ENCODE peak calls at places on chromosomes 3 and 15, in six cellular contexts. T is hepatocyte, H is K562, B is HepG2, D is GM23338, U is IMR-90. A is an unnamed sample.

GRCh38 chr15:46576611-46577010 is 941.8 kb downstream of the SQOR start:
- DNase-seq in U (no peak), B (no peak), T (peak), D (no peak), H (no peak), A (no peak)

GRCh38 chr3:141926929-141927328 is 50.5 kb downstream of the ATP1B3 start:
- DNase-seq in H (no peak), U (no peak), T (no peak), B (no peak), D (no peak), A (no peak)

GRCh38 chr15:52329150-52329549 is 33.5 kb upstream of the MYO5C start:
- DNase-seq in B (no peak), D (no peak), T (no peak), U (no peak), H (no peak), A (no peak)

GRCh38 chr15:80068578-80068977 is 9.1 kb downstream of the ZFAND6 start:
- DNase-seq in B (no peak), H (no peak), D (no peak), T (no peak), U (peak), A (no peak)

GRCh38 chr15:45333550-45333949 is 44.8 kb downstream of the GATM start:
- DNase-seq in T (peak), B (peak), D (no peak), H (no peak), U (peak), A (no peak)

GRCh38 chr15:80343610-80344009 is 60.6 kb upstream of the ARNT2 start:
- DNase-seq in D (no peak), U (peak), T (peak), B (no peak), H (no peak), A (no peak)

GRCh38 chr3:172057059-172057458 is 17.7 kb downstream of the FNDC3B start:
- DNase-seq in U (no peak), D (no peak), B (no peak), H (no peak), T (no peak), A (no peak)

GRCh38 chr3:31917303-31917903 is 63.7 kb downstream of the OSBPL10 start:
- DNase-seq in D (peak), U (no peak), H (no peak), B (no peak), T (no peak), A (peak)

GRCh38 chr3:73009750-73010149 is 13.1 kb downstream of the PPP4R2 start:
- DNase-seq in H (no peak), D (no peak), B (no peak), T (no peak), U (no peak), A (no peak)

GRCh38 chr3:17639257-17639656 is 103.2 kb downstream of the TBC1D5 start:
- DNase-seq in H (no peak), D (no peak), T (no peak), B (no peak), U (peak), A (no peak)

GRCh38 chr3:13647314-13648059 is 98.6 kb downstream of the FBLN2 start:
- DNase-seq in U (peak), H (peak), T (no peak), D (no peak), B (no peak), A (no peak)

GRCh38 chr3:10194328-10195071 is 29.8 kb downstream of the IRAK2 start:
- DNase-seq in T (no peak), B (no peak), H (peak), D (no peak), U (no peak), A (no peak)

GRCh38 chr15:77607894-77608261 is 24.8 kb downstream of the LINGO1 start:
- DNase-seq in H (no peak), U (no peak), B (no peak), T (no peak), D (no peak), A (no peak)

GRCh38 chr3:101995371-101996046 is 146.2 kb downstream of the NFKBIZ start:
- DNase-seq in H (no peak), U (peak), T (no peak), B (no peak), D (no peak), A (no peak)

GRCh38 chr3:105513886-105514285 is 147.2 kb downstream of the ALCAM start:
- DNase-seq in H (no peak), U (no peak), T (no peak), B (no peak), D (no peak), A (no peak)

GRCh38 chr3:32257042-32257441 is 18.6 kb downstream of the CMTM8 start:
- DNase-seq in T (no peak), U (no peak), D (no peak), H (no peak), B (no peak), A (no peak)

GRCh38 chr3:178117641-178118040 is 418.6 kb upstream of the KCNMB2 start:
- DNase-seq in U (peak), D (no peak), B (no peak), H (no peak), T (no peak), A (no peak)

GRCh38 chr3:52518723-52519444 is 14.8 kb downstream of the NT5DC2 start:
- DNase-seq in D (peak), T (no peak), B (no peak), U (no peak), H (peak), A (no peak)

GRCh38 chr3:50632450-50632849 is 15.5 kb downstream of the MAPKAPK3 start:
- DNase-seq in H (no peak), T (no peak), U (no peak), B (no peak), D (no peak), A (no peak)

GRCh38 chr3:195815169-195815771 is 3.5 kb upstream of the MUC4 start:
- DNase-seq in D (no peak), U (peak), B (peak), H (peak), T (peak), A (no peak)

GRCh38 chr15:56587686-56588085 is 122.7 kb upstream of the MNS1 start:
- DNase-seq in H (no peak), D (no peak), U (peak), T (no peak), B (no peak), A (no peak)

GRCh38 chr3:186930143-186930638 is at the start of gene ST6GAL1:
- DNase-seq in H (peak), T (peak), B (peak), D (peak), U (peak), A (peak)

GRCh38 chr3:47444103-47444502 is 31.6 kb downstream of the SCAP start:
- DNase-seq in H (no peak), D (no peak), U (peak), T (no peak), B (no peak), A (no peak)

GRCh38 chr3:134618473-134618860 is 32.4 kb downstream of the KY start:
- DNase-seq in U (no peak), H (no peak), B (no peak), T (no peak), D (no peak), A (no peak)

GRCh38 chr3:158950131-158950901 is 148.5 kb downstream of the MFSD1 start:
- DNase-seq in U (no peak), T (no peak), B (no peak), H (no peak), D (no peak), A (no peak)

GRCh38 chr3:62084558-62084957 is 288.8 kb downstream of the FEZF2 start:
- DNase-seq in D (no peak), T (no peak), H (no peak), U (peak), B (no peak), A (no peak)

DNA sequence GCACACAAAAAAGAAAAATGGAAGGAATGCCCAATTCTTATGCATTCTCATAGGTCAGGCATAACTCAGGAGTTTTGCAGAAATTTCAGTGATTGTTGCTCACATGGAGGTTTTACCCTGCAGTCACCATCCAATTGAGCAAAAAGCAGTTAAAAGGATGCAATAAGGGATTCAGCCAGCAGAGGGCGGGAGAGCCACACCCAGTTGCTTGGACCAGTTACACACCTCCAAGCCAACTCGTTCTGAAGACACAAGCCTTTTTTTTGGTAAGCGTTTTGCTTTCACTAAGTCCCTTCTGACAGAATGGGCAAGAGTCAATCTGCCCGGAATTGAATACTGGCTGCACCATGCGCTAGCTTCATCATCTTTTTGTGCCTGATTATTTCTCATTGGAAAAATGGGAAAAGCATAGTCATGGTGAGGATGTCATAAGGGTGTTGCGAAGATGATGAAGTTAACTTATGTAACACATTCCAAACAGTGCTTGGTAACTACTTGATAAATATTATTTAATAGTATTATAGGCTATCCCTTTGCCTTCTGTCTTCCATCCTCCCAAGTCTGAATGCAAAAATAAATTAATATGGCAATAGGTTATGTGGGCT is 154.4 kb upstream of the SGO1 start:
- DNase-seq in D (peak), B (peak), T (peak), H (peak), U (peak), A (peak)
- H2AFZ ChIP-seq in D (no peak), B (no peak), T (no peak), H (peak), U (no peak), A (no peak)

GRCh38 chr3:196979545-196979944 is 10.9 kb upstream of the PIGZ start:
- DNase-seq in T (peak), U (peak), H (no peak), D (no peak), B (no peak), A (no peak)
- H2AFZ ChIP-seq in T (no peak), U (no peak), H (peak), D (peak), B (no peak), A (no peak)

DNA sequence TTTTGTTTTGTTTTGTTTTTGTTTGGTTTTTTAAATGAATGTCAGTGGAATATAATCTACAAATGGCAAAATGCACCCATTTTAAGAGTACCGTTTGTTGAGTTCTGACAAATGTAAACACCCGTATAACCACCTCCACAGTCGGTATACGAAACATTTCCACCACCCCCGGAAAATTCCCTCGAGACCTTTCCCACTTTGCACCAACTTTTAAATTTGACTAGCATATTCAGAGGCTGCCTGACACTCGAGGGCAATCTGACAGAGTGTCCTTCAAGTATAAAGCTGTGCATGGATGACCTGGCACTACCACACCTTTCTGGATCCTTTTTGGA is 629 bp upstream of the ARHGEF3 start:
- DNase-seq in D (no peak), U (no peak), T (no peak), H (no peak), B (no peak), A (no peak)
- H2AFZ ChIP-seq in D (no peak), U (no peak), T (peak), H (peak), B (no peak), A (peak)

GRCh38 chr3:60886518-60886917 is 364.7 kb downstream of the FHIT start:
- DNase-seq in B (no peak), H (no peak), D (peak), T (no peak), U (no peak), A (no peak)
- H2AFZ ChIP-seq in B (no peak), H (no peak), D (no peak), T (no peak), U (no peak), A (no peak)

GRCh38 chr3:38453075-38453913 is at the start of gene ACVR2B:
- DNase-seq in B (peak), D (peak), T (peak), U (peak), H (peak), A (peak)

GRCh38 chr3:38454179-38454883 is 641 bp downstream of the ACVR2B start:
- DNase-seq in D (peak), B (no peak), U (peak), H (peak), T (peak), A (peak)

GRCh38 chr3:38454884-38455638 is 1.4 kb downstream of the ACVR2B start:
- DNase-seq in T (peak), D (peak), U (peak), B (peak), H (peak), A (peak)

GRCh38 chr3:38455639-38456430 is 2.1 kb downstream of the ACVR2B start:
- DNase-seq in D (peak), U (peak), B (no peak), T (no peak), H (no peak), A (no peak)

DNA sequence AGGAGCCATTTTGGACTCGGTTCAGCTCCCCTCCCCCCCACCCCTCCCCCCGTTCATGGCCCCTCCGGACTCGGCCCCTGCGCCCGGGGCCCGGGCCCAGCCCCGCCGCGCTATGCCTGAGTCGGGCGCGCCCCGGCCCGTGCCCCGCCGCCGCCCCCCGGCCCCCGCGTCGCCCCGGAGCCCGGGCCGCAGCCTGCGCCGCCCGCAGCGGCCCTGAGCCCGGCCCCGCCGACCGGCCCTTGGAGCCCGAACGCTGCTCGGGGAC is 156 bp downstream of the ACVR2B start:
- DNase-seq in B (no peak), D (no peak), H (no peak), T (no peak), U (no peak), A (no peak)
- H2AFZ ChIP-seq in B (no peak), D (no peak), H (peak), T (peak), U (peak), A (no peak)

DNA sequence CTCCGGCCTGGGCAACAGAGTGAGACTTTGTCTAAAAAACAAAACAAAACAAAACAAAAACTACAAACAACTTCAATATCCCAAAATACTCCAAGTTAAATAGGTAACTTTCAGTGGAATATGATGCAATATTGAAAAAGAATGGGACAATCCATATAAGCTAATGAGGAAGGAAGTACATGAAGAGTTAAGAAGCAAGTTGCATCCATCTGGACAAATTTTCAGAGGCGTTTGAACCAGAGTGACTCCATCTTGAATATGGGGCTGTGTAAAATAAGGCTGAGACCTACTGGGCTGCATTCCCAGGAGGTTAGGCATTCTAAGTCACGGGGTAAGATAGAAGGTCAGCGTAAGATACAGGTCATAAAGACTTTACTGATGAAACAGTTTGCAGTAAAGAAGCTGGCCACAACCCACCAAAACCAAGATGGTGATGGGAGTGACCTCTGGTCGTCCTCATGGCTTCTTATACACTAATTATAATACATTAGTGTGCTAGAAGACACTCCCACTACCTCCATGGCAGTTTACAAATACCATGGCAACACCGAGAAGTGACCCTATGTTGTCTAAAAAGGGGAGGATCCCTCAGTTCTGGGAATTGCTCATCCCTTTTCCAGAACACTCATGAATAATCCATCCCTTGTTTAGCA is 58.1 kb upstream of the LCTL start:
- DNase-seq in D (no peak), B (no peak), T (no peak), U (no peak), H (no peak), A (no peak)
- H2AFZ ChIP-seq in D (no peak), B (no peak), T (no peak), U (no peak), H (no peak), A (no peak)

DNA sequence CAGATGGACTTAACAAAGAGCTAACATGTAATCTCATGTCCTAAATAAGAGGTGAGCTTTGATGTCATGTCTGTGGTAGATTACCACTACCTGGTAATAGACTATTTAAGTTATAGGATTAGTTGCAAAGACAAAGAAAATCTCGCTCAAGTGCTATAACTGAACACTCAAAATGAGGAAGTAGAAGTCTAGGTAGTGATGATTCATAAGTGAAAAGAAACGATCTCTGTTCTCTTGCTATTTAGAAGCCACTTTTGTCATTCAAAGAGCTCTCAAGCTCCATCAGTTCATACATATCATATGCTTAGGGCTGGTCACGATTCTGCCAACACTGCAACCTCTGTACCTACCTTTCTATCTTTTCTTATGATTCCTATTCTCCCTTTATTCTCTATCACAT is 110.9 kb downstream of the EDEM1 start:
- DNase-seq in H (no peak), U (no peak), D (no peak), B (no peak), T (no peak), A (peak)
- H2AFZ ChIP-seq in H (no peak), U (no peak), D (no peak), B (no peak), T (no peak), A (no peak)

GRCh38 chr15:90845201-90845949 is 23.0 kb upstream of the FURIN start:
- DNase-seq in U (peak), T (peak), H (peak), B (no peak), D (no peak), A (no peak)
- H2AFZ ChIP-seq in U (peak), T (no peak), H (peak), B (no peak), D (no peak), A (no peak)

DNA sequence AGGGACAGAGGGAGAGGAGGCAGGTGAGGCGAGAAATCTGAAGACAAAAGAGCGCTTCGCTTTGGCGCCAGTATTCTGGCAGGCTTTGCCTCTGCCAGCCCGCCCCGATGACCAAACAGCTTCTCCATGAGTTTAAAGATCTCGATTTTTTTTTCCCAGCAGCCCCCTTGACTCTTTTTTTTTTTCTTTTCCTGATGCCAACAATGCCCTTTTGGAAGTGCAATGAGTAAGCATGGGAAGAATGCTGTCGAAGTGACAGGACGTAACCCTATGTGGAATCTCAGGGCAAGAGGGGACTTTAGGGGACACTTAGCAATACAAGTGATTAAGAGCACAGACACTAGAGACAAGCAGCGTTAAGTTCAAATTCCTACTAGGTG is 211.7 kb downstream of the FGF12 start:
- DNase-seq in T (no peak), D (no peak), U (no peak), B (no peak), H (no peak), A (no peak)
- H2AFZ ChIP-seq in T (peak), D (peak), U (no peak), B (no peak), H (no peak), A (no peak)

GRCh38 chr3:46360904-46361303 is 7.0 kb downstream of the CCR2 start:
- DNase-seq in H (no peak), T (no peak), D (no peak), B (no peak), U (no peak), A (no peak)

GRCh38 chr3:46361408-46362283 is 7.7 kb downstream of the CCR2 start:
- DNase-seq in H (no peak), B (no peak), U (no peak), D (no peak), T (peak), A (no peak)

GRCh38 chr3:46356909-46357308 is 3.0 kb downstream of the CCR2 start:
- DNase-seq in U (no peak), T (no peak), D (no peak), H (no peak), B (no peak), A (no peak)

GRCh38 chr3:46358466-46358865 is 4.6 kb downstream of the CCR2 start:
- DNase-seq in T (no peak), H (no peak), B (no peak), U (no peak), D (no peak), A (no peak)

DNA sequence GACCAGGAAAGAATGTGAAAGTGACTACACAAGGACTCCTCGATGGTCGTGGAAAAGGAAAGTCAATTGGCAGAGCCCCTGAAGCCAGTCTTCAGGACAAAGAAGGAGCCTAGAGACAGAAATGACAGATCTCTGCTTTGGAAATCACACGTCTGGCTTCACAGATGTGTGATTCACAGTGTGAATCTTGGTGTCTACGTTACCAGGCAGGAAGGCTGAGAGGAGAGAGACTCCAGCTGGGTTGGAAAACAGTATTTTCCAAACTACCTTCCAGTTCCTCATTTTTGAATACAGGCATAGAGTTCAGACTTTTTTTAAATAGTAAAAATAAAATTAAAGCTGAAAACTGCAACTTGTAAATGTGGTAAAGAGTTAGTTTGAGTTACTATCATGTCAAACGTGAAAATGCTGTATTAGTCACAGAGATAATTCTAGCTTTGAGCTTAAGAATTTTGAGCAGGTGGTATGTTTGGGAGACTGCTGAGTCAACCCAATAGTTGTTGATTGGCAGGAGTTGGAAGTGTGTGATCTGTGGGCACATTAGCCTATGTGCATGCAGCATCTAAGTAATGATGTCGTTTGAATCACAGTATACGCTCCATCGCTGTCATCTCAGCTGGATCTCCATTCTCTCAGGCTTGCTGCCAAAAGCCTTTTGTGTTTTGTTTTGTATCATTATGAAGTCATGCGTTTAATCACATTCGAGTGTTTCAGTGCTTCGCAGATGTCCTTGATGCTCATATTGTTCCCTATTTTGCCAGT is 6.0 kb downstream of the CCR2 start:
- DNase-seq in T (no peak), D (no peak), B (no peak), U (peak), H (no peak), A (no peak)
- H2AFZ ChIP-seq in T (no peak), D (no peak), B (no peak), U (no peak), H (no peak), A (no peak)

A was measured in MM.1S.